ENCODE peak calls at places on chromosomes 12 and 14, in eight cellular contexts. S is NCI-H748 treated with DMSO at 0.1 percent for 48 hours; H is AG09309; N is activated naive CD4-positive, alpha-beta T cell; D is NCI-H1436; B is uterus; T is neuronal stem cell; E is PC-3. I is an unnamed sample.

GRCh38 chr14:72545411-72546311 is 348.2 kb downstream of the DPF3 start:
- DNase-seq in S (no peak), N (no peak), T (no peak), D (no peak), H (no peak), B (no peak), E (peak), I (no peak)

GRCh38 chr12:9868951-9869306 is 225 bp downstream of the CLEC2B start:
- DNase-seq in T (no peak), H (no peak), N (no peak), B (no peak), E (no peak), S (no peak), D (no peak), I (no peak)

GRCh38 chr14:105249175-105250007 is 1.1 kb downstream of the BTBD6 start:
- DNase-seq in T (peak), E (peak), B (no peak), S (no peak), D (no peak), N (no peak), H (no peak), I (no peak)

GRCh38 chr14:50060871-50061663 is 55.3 kb downstream of the VCPKMT start:
- DNase-seq in D (no peak), S (no peak), E (peak), H (peak), N (no peak), B (peak), T (no peak), I (no peak)

GRCh38 chr12:107670999-107671643 is 14.5 kb upstream of the PWP1 start:
- DNase-seq in H (no peak), D (no peak), S (no peak), E (peak), B (no peak), N (no peak), T (no peak), I (peak)

GRCh38 chr12:6915023-6915788 is 826 bp downstream of the ENO2 start:
- DNase-seq in S (peak), H (no peak), D (peak), T (peak), N (no peak), E (no peak), B (peak), I (no peak)

GRCh38 chr12:100391856-100392255 is 35.0 kb downstream of the SLC17A8 start:
- DNase-seq in H (no peak), D (no peak), E (peak), S (no peak), N (no peak), B (no peak), T (no peak), I (no peak)

GRCh38 chr14:100450736-100451135 is 127.6 kb downstream of the SLC25A47 start:
- DNase-seq in S (no peak), D (no peak), E (no peak), T (no peak), H (no peak), N (no peak), B (no peak), I (no peak)

GRCh38 chr14:61536661-61537566 is 158.4 kb upstream of the HIF1A start:
- DNase-seq in E (no peak), D (no peak), B (no peak), T (no peak), H (no peak), N (no peak), S (no peak), I (no peak)

GRCh38 chr12:49304161-49304560 is 9.2 kb downstream of the PRPH start:
- DNase-seq in H (peak), D (no peak), S (no peak), T (no peak), B (no peak), E (no peak), N (no peak), I (no peak)

GRCh38 chr12:88298761-88299242 is 156.7 kb downstream of the TMTC3 start:
- DNase-seq in H (peak), D (no peak), B (no peak), T (no peak), E (peak), N (no peak), S (no peak), I (no peak)

GRCh38 chr12:630656-631632 is 32.3 kb downstream of the NINJ2 start:
- DNase-seq in N (peak), S (no peak), B (peak), D (no peak), H (no peak), T (no peak), E (no peak), I (no peak)

GRCh38 chr12:31228811-31229792 is 96.8 kb downstream of the SINHCAF start:
- DNase-seq in D (no peak), S (no peak), T (no peak), E (no peak), B (no peak), N (no peak), H (no peak), I (no peak)

GRCh38 chr12:111754671-111755070 is 12.1 kb upstream of the ALDH2 start:
- DNase-seq in N (no peak), B (no peak), T (no peak), D (no peak), H (no peak), S (no peak), E (no peak), I (no peak)

GRCh38 chr12:663293-663871 is at the start of gene NINJ2:
- DNase-seq in T (no peak), N (no peak), D (no peak), E (no peak), H (no peak), S (no peak), B (no peak), I (no peak)

GRCh38 chr12:124592481-124593160 is 25.2 kb upstream of the NCOR2 start:
- DNase-seq in H (no peak), N (no peak), E (no peak), D (no peak), B (no peak), T (no peak), S (no peak), I (no peak)

GRCh38 chr14:99420711-99421110 is 59.9 kb downstream of the SETD3 start:
- DNase-seq in B (no peak), D (no peak), S (no peak), N (no peak), T (peak), H (no peak), E (no peak), I (no peak)

GRCh38 chr14:65846469-65846868 is 433.9 kb downstream of the FUT8 start:
- DNase-seq in D (no peak), T (no peak), H (no peak), S (peak), E (no peak), B (no peak), N (no peak), I (no peak)

GRCh38 chr12:103924761-103925641 is 5.2 kb upstream of the HSP90B1 start:
- DNase-seq in S (no peak), T (no peak), B (no peak), E (peak), H (peak), N (no peak), D (no peak), I (no peak)

GRCh38 chr14:64465208-64465821 is at the start of gene AKAP5:
- DNase-seq in T (peak), D (peak), H (no peak), B (peak), S (peak), N (peak), E (peak), I (peak)

GRCh38 chr12:92943482-92944250 is 14.6 kb upstream of the EEA1 start:
- DNase-seq in D (no peak), B (no peak), N (no peak), H (no peak), T (no peak), E (no peak), S (no peak), I (no peak)

GRCh38 chr12:51546102-51546501 is 44.9 kb upstream of the SCN8A start:
- DNase-seq in B (no peak), T (no peak), D (no peak), N (no peak), E (peak), S (no peak), H (no peak), I (no peak)

GRCh38 chr12:101924647-101925046 is 47.3 kb downstream of the DRAM1 start:
- DNase-seq in E (peak), D (peak), N (no peak), T (no peak), S (no peak), H (no peak), B (no peak), I (no peak)

GRCh38 chr12:79983969-79984629 is 49.2 kb upstream of the PPP1R12A start:
- DNase-seq in D (no peak), B (no peak), S (peak), E (peak), N (no peak), T (no peak), H (peak), I (no peak)

GRCh38 chr14:103019827-103020226 is 37.5 kb downstream of the CDC42BPB start:
- DNase-seq in N (no peak), T (no peak), H (no peak), D (no peak), S (no peak), B (no peak), E (no peak), I (no peak)

GRCh38 chr12:130461868-130462557 is 124.3 kb downstream of the PIWIL1 start:
- DNase-seq in E (no peak), B (no peak), H (no peak), S (no peak), D (no peak), T (no peak), N (no peak), I (no peak)

GRCh38 chr12:124512667-124513296 is 54.6 kb downstream of the NCOR2 start:
- DNase-seq in N (no peak), S (peak), H (peak), T (peak), D (peak), B (peak), E (peak), I (peak)

GRCh38 chr12:98256830-98257229 is 258.6 kb upstream of the TMPO start:
- DNase-seq in E (no peak), N (no peak), B (no peak), D (no peak), T (no peak), H (no peak), S (no peak), I (no peak)

GRCh38 chr14:56199095-56199975 is 81.1 kb downstream of the PELI2 start:
- DNase-seq in D (no peak), S (no peak), E (no peak), T (no peak), B (peak), N (no peak), H (peak), I (no peak)

GRCh38 chr14:35789651-35790050 is 19.4 kb downstream of the RALGAPA1 start:
- DNase-seq in E (no peak), H (peak), B (no peak), S (no peak), D (no peak), T (no peak), N (no peak), I (no peak)

GRCh38 chr14:33259764-33260163 is 321.1 kb downstream of the NPAS3 start:
- DNase-seq in H (no peak), D (no peak), B (no peak), N (no peak), E (peak), T (no peak), S (no peak), I (no peak)

GRCh38 chr14:105261781-105262180 is 13.4 kb downstream of the BTBD6 start:
- DNase-seq in H (no peak), T (no peak), D (no peak), E (no peak), N (no peak), S (no peak), B (no peak), I (no peak)

GRCh38 chr12:72610854-72611358 is 338.7 kb downstream of the TRHDE start:
- DNase-seq in H (no peak), E (no peak), T (no peak), S (no peak), D (no peak), B (no peak), N (no peak), I (no peak)

GRCh38 chr12:80745851-80746250 is 29.1 kb downstream of the MYF5 start:
- DNase-seq in S (no peak), B (no peak), H (no peak), T (no peak), N (no peak), D (no peak), E (no peak), I (no peak)

I was measured in neural crest cell.